ENCODE peak calls at places on chromosomes 13 and 19, in six cellular contexts. M is tibial nerve, C is astrocyte of the spinal cord, V is fibroblast of the aortic adventitia, O is cardiac fibroblast, Z is breast epithelium. G is an unnamed sample.
A peak's percentile ranks its signal among the peaks of the same experiment; 100 is the strongest.

GRCh38 chr13:91017669-91018053 is 329.8 kb upstream of the MIR17HG start:
- DNase-seq in Z (no peak), O (no peak), M (no peak), C (no peak), V (no peak), G (no peak)

GRCh38 chr13:39729161-39729560 is 73.7 kb downstream of the COG6 start:
- DNase-seq in C (no peak), V (peak; percentile 10), O (peak; percentile 48), M (no peak), Z (no peak), G (peak; percentile 34)

GRCh38 chr19:52224211-52224610 is 34.4 kb downstream of the PPP2R1A start:
- DNase-seq in M (no peak), V (no peak), Z (no peak), C (no peak), O (no peak), G (no peak)

GRCh38 chr13:97222934-97223710 is 989 bp downstream of the MBNL2 start:
- DNase-seq in C (no peak), M (no peak), V (peak; percentile 38), Z (no peak), O (no peak), G (peak; percentile 88)

GRCh38 chr13:106499905-106500304 is 35.6 kb downstream of the EFNB2 start:
- DNase-seq in Z (no peak), O (peak; percentile 56), M (no peak), V (peak; percentile 48), C (no peak), G (no peak)

GRCh38 chr13:40116008-40116407 is 460.5 kb downstream of the COG6 start:
- DNase-seq in M (peak; percentile 34), Z (no peak), O (peak; percentile 97), V (peak; percentile 84), C (peak; percentile 83), G (peak; percentile 48)

GRCh38 chr13:34127523-34127922 is 309.6 kb downstream of the RFC3 start:
- DNase-seq in M (no peak), Z (no peak), V (no peak), O (no peak), C (no peak), G (no peak)

GRCh38 chr19:791605-792360 is 5.5 kb upstream of the PTBP1 start:
- DNase-seq in O (peak; percentile 40), C (no peak), Z (no peak), V (no peak), M (no peak), G (no peak)

GRCh38 chr19:42023943-42024260 is 29.9 kb upstream of the ATP1A3 start:
- DNase-seq in Z (no peak), M (no peak), O (no peak), V (no peak), C (no peak), G (no peak)

GRCh38 chr13:81106348-81106747 is 765.4 kb upstream of the SPRY2 start:
- DNase-seq in Z (no peak), O (no peak), M (no peak), V (no peak), C (no peak), G (no peak)

GRCh38 chr13:34254366-34254765 is 436.4 kb downstream of the RFC3 start:
- DNase-seq in C (no peak), M (no peak), V (no peak), O (no peak), Z (no peak), G (no peak)

GRCh38 chr13:99985886-99986527 is 4.4 kb downstream of the ZIC2 start:
- DNase-seq in V (no peak), Z (no peak), M (no peak), O (no peak), C (peak; percentile 43), G (no peak)

GRCh38 chr19:32363175-32363574 is 17.8 kb downstream of the ZNF507 start:
- DNase-seq in V (no peak), C (no peak), Z (peak; percentile 46), M (no peak), O (peak; percentile 36), G (peak; percentile 53)

GRCh38 chr19:18985257-18985656 is 44.2 kb upstream of the HOMER3 start:
- DNase-seq in C (no peak), O (peak; percentile 81), V (peak; percentile 68), Z (no peak), M (peak; percentile 19), G (no peak)

GRCh38 chr13:106919638-106920037 is 351.7 kb upstream of the ARGLU1 start:
- DNase-seq in V (no peak), M (no peak), Z (no peak), C (peak; percentile 58), O (peak; percentile 21), G (no peak)

GRCh38 chr19:55546822-55547614 is 1.7 kb upstream of the SBK3 start:
- DNase-seq in M (peak; percentile 48), C (peak; percentile 68), O (peak; percentile 87), Z (peak; percentile 69), V (peak; percentile 51), G (peak; percentile 67)

GRCh38 chr19:16442386-16443276 is 29.1 kb downstream of the EPS15L1 start:
- DNase-seq in O (no peak), C (no peak), M (no peak), Z (no peak), V (no peak), G (no peak)

GRCh38 chr13:111093634-111094033 is 21.5 kb upstream of the ARHGEF7 start:
- DNase-seq in O (no peak), V (no peak), Z (no peak), C (no peak), M (no peak), G (no peak)

GRCh38 chr19:34519602-34520001 is 38.0 kb downstream of the WTIP start:
- DNase-seq in O (no peak), V (no peak), C (no peak), M (no peak), Z (no peak), G (no peak)

GRCh38 chr19:45179063-45179847 is 671 bp downstream of the BLOC1S3 start:
- DNase-seq in M (no peak), C (no peak), O (peak; percentile 42), V (peak; percentile 8), Z (no peak), G (peak; percentile 46)

GRCh38 chr19:33274663-33275558 is 27.4 kb downstream of the CEBPA start:
- DNase-seq in M (no peak), O (no peak), C (no peak), V (no peak), Z (no peak), G (no peak)

GRCh38 chr19:19651076-19651475 is 7.6 kb upstream of the GMIP start:
- DNase-seq in V (no peak), Z (no peak), M (no peak), O (no peak), C (no peak), G (no peak)

GRCh38 chr19:33868821-33869412 is 72.2 kb downstream of the KCTD15 start:
- DNase-seq in Z (peak; percentile 16), O (peak; percentile 51), C (peak; percentile 10), M (no peak), V (peak; percentile 33), G (peak; percentile 31)

GRCh38 chr19:47353307-47353712 is 4.2 kb downstream of the DHX34 start:
- DNase-seq in Z (no peak), V (no peak), O (no peak), M (no peak), C (no peak), G (no peak)

GRCh38 chr19:47356900-47357299 is 7.8 kb downstream of the DHX34 start:
- DNase-seq in M (no peak), O (no peak), V (no peak), C (no peak), Z (no peak), G (no peak)

GRCh38 chr19:47362321-47362720 is 13.2 kb downstream of the DHX34 start:
- DNase-seq in M (no peak), Z (no peak), O (no peak), C (no peak), V (no peak), G (no peak)

GRCh38 chr19:47363758-47364529 is 14.8 kb downstream of the DHX34 start:
- DNase-seq in M (no peak), O (peak; percentile 42), V (no peak), Z (no peak), C (peak; percentile 14), G (peak; percentile 6)

GRCh38 chr19:47357788-47358680 is 8.9 kb downstream of the DHX34 start:
- DNase-seq in C (no peak), Z (no peak), M (no peak), V (no peak), O (no peak), G (no peak)
- TF ChIP-seq CTCF in C (peak; percentile 22), Z (no peak), M (no peak), V (peak; percentile 6), O (peak; percentile 12), G (peak; percentile 11)

GRCh38 chr13:43804461-43805070 is 17.8 kb upstream of the ENOX1 start:
- DNase-seq in O (peak; percentile 82), V (peak; percentile 90), M (peak; percentile 81), C (peak; percentile 88), Z (no peak), G (peak; percentile 58)

GRCh38 chr13:43802511-43802910 is 15.7 kb upstream of the ENOX1 start:
- DNase-seq in M (no peak), O (no peak), V (no peak), Z (no peak), C (no peak), G (no peak)

GRCh38 chr13:43805681-43806128 is 18.9 kb upstream of the ENOX1 start:
- DNase-seq in C (peak; percentile 20), Z (no peak), V (no peak), O (no peak), M (no peak), G (no peak)

GRCh38 chr13:43800828-43801227 is 14.1 kb upstream of the ENOX1 start:
- DNase-seq in O (no peak), V (no peak), Z (no peak), C (no peak), M (no peak), G (no peak)

DNA sequence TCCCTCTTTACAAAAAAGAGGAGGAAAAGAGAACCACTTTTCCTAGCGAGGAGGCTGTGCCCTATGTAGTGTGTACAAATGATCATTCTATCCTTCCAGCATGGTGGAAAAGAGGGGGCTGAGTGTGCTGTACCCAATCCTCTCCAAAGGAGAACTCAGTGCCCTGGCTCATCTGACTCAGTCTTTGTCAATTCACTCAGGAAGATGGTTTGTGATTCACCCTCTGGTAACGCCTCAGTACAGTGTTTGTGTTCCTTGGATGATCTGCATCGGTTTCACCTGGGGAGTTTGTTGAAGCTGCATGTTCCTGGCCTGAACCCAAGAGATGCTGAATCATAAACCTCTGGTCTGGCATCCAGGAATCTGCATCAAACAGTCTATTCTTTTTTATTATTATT is 18.3 kb upstream of the ENOX1 start:
- DNase-seq in V (peak; percentile 82), O (peak; percentile 51), M (peak; percentile 7), C (peak; percentile 95), Z (no peak), G (peak; percentile 79)
- H3K4me3 ChIP-seq in V (peak overlapping the region; percentile 11), O (peak overlapping the region; percentile 43), M (no peak overlapping the region), C (peak overlapping the region; percentile 27), Z (no peak overlapping the region), G (peak overlapping the region; percentile 25)

DNA sequence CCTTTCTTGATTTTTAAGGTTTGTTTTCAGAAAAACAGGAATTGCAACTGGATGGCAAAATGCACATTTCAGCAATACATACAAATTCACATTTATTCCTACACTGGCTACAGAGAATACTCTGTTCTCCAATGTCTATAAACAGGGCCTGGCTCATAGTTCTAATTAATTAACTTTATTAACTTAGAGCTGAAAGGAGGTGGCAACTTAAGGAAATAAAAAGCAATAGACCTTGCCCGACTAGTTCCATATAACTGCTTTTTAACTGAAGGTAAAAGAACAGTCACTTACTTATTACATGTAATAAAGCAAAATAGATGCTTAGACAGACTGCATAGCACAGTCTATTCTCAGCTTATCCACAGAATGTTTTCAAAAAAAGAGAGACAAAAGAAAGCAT is 498.5 kb downstream of the DIAPH3 start:
- DNase-seq in O (no peak), M (no peak), C (no peak), Z (no peak), V (no peak), G (no peak)
- TF ChIP-seq CTCF in O (no peak), M (no peak), C (no peak), Z (no peak), V (no peak), G (no peak)

GRCh38 chr19:14979498-14980255 is at the start of gene SLC1A6:
- DNase-seq in C (no peak), O (no peak), Z (no peak), V (no peak), M (no peak), G (no peak)
- H3K4me3 ChIP-seq in C (no peak within 1 kb of the TSS), O (no peak within 1 kb of the TSS), Z (peak within 1 kb of the TSS; percentile 47), V (no peak within 1 kb of the TSS), M (no peak within 1 kb of the TSS), G (no peak within 1 kb of the TSS)